ENCODE peak calls at places on chromosomes 6 and 20, in ten cellular contexts. G is PC-3, F is IMR-90, T is K562, X is keratinocyte, I is colonic mucosa, E is adipocyte, A is mesendoderm, D is Karpas-422, S is NT2/D1. B is an unnamed sample.
A peak's percentile ranks its signal among the peaks of the same experiment; 100 is the strongest.

GRCh38 chr20:43987531-43987930 is 72.9 kb downstream of the TOX2 start:
- DNase-seq in I (no peak), S (no peak), X (no peak), T (no peak), A (no peak), G (no peak), E (no peak), D (no peak), F (no peak), B (no peak)

GRCh38 chr6:165600606-165601005 is 62.4 kb downstream of the PDE10A start:
- DNase-seq in G (no peak), F (no peak), T (no peak), I (no peak), A (peak; percentile 26), X (no peak), S (no peak), D (no peak), E (no peak), B (no peak)

GRCh38 chr6:17865798-17866725 is 121.4 kb downstream of the KIF13A start:
- DNase-seq in D (no peak), E (peak; percentile 89), X (peak; percentile 99), F (peak; percentile 95), T (no peak), A (peak; percentile 29), G (peak; percentile 98), I (peak; percentile 44), S (no peak), B (no peak)

GRCh38 chr6:9537381-9537780 is 877.5 kb downstream of the TFAP2A start:
- DNase-seq in A (no peak), S (no peak), T (no peak), D (no peak), G (peak; percentile 37), E (no peak), X (no peak), F (peak; percentile 25), I (no peak), B (no peak)

GRCh38 chr6:26234421-26235239 is 130.4 kb upstream of the BTN3A2 start:
- DNase-seq in A (peak; percentile 96), F (peak; percentile 84), T (peak; percentile 93), S (peak; percentile 56), D (peak; percentile 87), X (no peak), E (peak; percentile 90), I (peak; percentile 90), G (peak; percentile 97), B (peak; percentile 80)

GRCh38 chr6:37680668-37681067 is 17.0 kb downstream of the MDGA1 start:
- DNase-seq in T (no peak), E (no peak), G (no peak), I (peak; percentile 23), S (no peak), A (peak; percentile 18), D (no peak), X (no peak), F (no peak), B (no peak)

GRCh38 chr20:51493346-51493791 is 49.1 kb downstream of the NFATC2 start:
- DNase-seq in G (no peak), T (peak; percentile 39), A (no peak), D (no peak), I (no peak), E (no peak), X (no peak), S (no peak), F (no peak), B (no peak)

GRCh38 chr6:38933426-38933825 is 115.2 kb upstream of the GLP1R start:
- DNase-seq in G (peak; percentile 71), A (no peak), F (peak; percentile 4), D (peak; percentile 52), E (peak; percentile 50), T (peak; percentile 40), X (no peak), S (no peak), I (no peak), B (peak; percentile 13)

GRCh38 chr6:74749211-74750142 is 456.4 kb downstream of the COL12A1 start:
- DNase-seq in E (peak; percentile 93), G (peak; percentile 66), X (peak; percentile 53), D (no peak), T (no peak), I (no peak), A (no peak), F (no peak), S (no peak), B (no peak)

GRCh38 chr6:31272856-31273626 is 1.1 kb upstream of the HLA-C start:
- DNase-seq in G (no peak), S (no peak), A (peak; percentile 3), F (no peak), I (no peak), X (no peak), E (no peak), D (no peak), T (no peak), B (no peak)

GRCh38 chr20:51797357-51798025 is 4.8 kb downstream of the SALL4 start:
- DNase-seq in D (no peak), F (peak; percentile 15), A (peak; percentile 97), S (no peak), X (no peak), T (no peak), E (no peak), G (peak; percentile 26), I (no peak), B (no peak)

DNA sequence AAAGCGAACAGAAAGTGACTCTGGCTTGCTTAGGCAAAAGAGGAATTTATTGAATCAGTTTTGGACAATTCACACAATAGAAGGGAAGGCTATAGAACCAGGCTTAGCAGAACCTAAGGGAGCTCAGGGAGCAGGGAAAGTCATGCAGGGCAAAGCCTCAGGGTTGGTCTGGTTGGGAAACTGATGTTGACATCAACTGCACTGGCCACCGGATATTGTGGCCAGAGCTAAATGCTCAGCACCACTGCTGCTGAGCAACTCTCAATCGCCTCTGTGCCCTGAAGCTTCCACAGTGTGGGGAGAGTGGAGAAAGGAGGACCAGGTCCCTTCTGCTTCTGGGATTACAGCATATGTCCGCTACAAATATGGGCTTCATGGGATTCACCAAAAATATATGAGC is 93.3 kb upstream of the GCM1 start:
- DNase-seq in A (no peak), T (no peak), I (no peak), G (no peak), X (no peak), F (no peak), E (no peak), S (no peak), D (no peak), B (no peak)
- H3K9ac ChIP-seq in A (no peak overlapping the region), T (no peak overlapping the region), I (no peak overlapping the region), G (no peak overlapping the region), X (no peak overlapping the region), F (no peak overlapping the region), E (no peak overlapping the region), S (no peak overlapping the region), D (no peak overlapping the region), B (no peak overlapping the region)

GRCh38 chr6:11722224-11722623 is 56.4 kb downstream of the ADTRP start:
- DNase-seq in S (no peak), T (no peak), F (no peak), E (no peak), D (peak; percentile 42), G (no peak), X (no peak), A (no peak), I (no peak), B (peak; percentile 59)

GRCh38 chr6:11718461-11718860 is 60.1 kb downstream of the ADTRP start:
- DNase-seq in S (no peak), G (no peak), A (no peak), T (no peak), E (no peak), I (no peak), X (no peak), D (no peak), F (peak; percentile 18), B (no peak)

GRCh38 chr6:11727356-11727755 is 51.2 kb downstream of the ADTRP start:
- DNase-seq in D (no peak), A (no peak), F (peak; percentile 28), S (no peak), E (peak; percentile 30), G (no peak), X (no peak), T (no peak), I (no peak), B (no peak)

GRCh38 chr6:11718031-11718430 is 60.6 kb downstream of the ADTRP start:
- DNase-seq in S (no peak), E (no peak), G (no peak), I (no peak), A (no peak), X (no peak), F (no peak), D (no peak), T (no peak), B (no peak)

GRCh38 chr6:11722805-11723631 is 55.6 kb downstream of the ADTRP start:
- DNase-seq in D (no peak), I (no peak), X (no peak), A (no peak), F (no peak), E (no peak), T (no peak), S (no peak), G (no peak), B (peak; percentile 37)
- H3K9ac ChIP-seq in D (no peak overlapping the region), I (no peak overlapping the region), X (no peak overlapping the region), A (no peak overlapping the region), F (no peak overlapping the region), E (no peak overlapping the region), T (no peak overlapping the region), S (no peak overlapping the region), G (no peak overlapping the region), B (peak overlapping the region; percentile 60)

DNA sequence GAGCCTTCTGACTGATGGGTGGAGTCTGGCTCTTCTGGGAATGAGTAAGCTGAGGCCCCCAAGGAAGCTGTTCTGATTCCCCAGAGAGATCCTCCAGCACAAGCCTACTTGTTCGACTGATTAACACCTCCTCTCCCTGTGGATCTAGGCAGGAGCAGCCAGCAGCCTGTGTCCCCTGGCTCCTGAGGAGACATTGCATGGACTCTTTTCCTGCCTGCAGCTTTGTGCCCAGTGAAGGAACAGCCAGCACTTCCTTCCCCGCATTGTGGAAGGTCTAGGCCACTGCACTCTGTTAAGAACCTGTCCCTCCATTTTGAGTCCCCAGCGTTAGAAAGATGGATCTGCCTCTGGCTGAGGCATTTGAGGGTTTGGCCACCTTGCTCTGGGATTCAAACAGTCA is 29.1 kb downstream of the LRFN2 start:
- DNase-seq in I (no peak), G (no peak), E (no peak), X (no peak), F (no peak), D (no peak), T (no peak), A (no peak), S (no peak), B (no peak)
- H3K9ac ChIP-seq in I (no peak overlapping the region), G (no peak overlapping the region), E (no peak overlapping the region), X (no peak overlapping the region), F (no peak overlapping the region), D (no peak overlapping the region), T (no peak overlapping the region), A (no peak overlapping the region), S (no peak overlapping the region), B (no peak overlapping the region)

DNA sequence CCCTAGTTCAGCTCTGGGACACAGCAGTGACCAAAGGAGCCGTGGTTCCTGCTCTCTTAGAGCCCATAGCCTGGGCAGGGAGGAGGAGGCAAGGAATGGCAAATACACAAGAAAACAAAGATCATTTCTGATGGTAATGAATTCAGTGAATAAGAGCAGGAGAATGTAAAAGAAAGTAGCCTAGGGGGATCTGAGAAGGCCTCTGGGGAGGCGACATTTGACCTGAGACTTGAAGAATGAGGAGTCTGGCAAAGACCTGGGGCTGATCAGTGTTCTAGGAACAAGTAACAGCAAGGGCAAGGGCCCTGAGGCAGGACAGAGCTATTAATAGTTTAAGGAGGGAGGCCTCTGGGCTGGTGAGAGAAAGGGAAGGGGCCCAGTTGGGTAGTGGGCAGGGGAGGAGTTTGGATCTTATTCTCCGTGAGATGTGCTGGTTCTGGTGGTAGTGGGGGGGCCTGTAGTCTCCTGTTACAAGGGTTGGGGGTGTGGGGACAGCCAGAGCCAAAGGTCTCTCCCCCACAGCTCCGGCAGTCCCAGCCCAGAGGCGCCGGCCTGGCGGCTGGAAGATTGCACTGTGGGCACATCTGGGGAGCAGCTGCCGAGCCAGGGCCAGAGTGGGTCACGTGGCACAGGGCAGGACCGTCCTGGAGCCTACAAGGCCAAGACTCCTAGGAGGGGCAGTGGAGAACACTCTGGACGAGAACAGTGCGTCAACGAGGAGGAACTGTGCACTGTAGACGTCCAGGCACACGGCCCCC is 9.3 kb upstream of the ID1 start:
- DNase-seq in X (peak; percentile 85), S (no peak), I (peak; percentile 86), F (peak; percentile 86), G (peak; percentile 65), T (peak; percentile 41), A (peak; percentile 98), D (no peak), E (peak; percentile 98), B (no peak)
- H3K9ac ChIP-seq in X (peak overlapping the region; percentile 13), S (peak overlapping the region; percentile 84), I (peak overlapping the region; percentile 44), F (peak overlapping the region; percentile 48), G (no peak overlapping the region), T (peak overlapping the region; percentile 36), A (peak overlapping the region; percentile 57), D (no peak overlapping the region), E (peak overlapping the region; percentile 83), B (no peak overlapping the region)